ENCODE peak calls at places on chromosomes 12 and 14, in five cellular contexts. M is HCT116; Y is CD8-positive, alpha-beta T cell; P is AG10803; F is left lung. Z is an unnamed sample.

GRCh38 chr12:533718-534117 is 74.0 kb downstream of the B4GALNT3 start:
- DNase-seq in P (no peak), M (no peak), F (no peak), Y (no peak), Z (no peak)

GRCh38 chr12:47832263-47832933 is 12.7 kb upstream of the HDAC7 start:
- DNase-seq in M (no peak), Y (no peak), F (no peak), P (no peak), Z (peak; percentile 70)

GRCh38 chr14:100713720-100714119 is 13.0 kb upstream of the DLK1 start:
- DNase-seq in F (no peak), M (no peak), Y (no peak), P (no peak), Z (no peak)

GRCh38 chr14:92540472-92541048 is 27.0 kb downstream of the RIN3 start:
- DNase-seq in P (peak; percentile 100), Y (no peak), F (peak; percentile 82), M (peak; percentile 59), Z (no peak)

GRCh38 chr12:21528953-21529352 is 2.9 kb downstream of the SPX start:
- DNase-seq in Y (no peak), F (no peak), M (no peak), P (no peak), Z (no peak)

GRCh38 chr12:12725086-12725955 is 8.2 kb downstream of the CDKN1B start:
- DNase-seq in F (peak; percentile 95), Y (peak; percentile 84), P (peak; percentile 100), M (peak; percentile 98), Z (peak; percentile 94)

GRCh38 chr14:89947344-89947743 is 7.2 kb downstream of the EFCAB11 start:
- DNase-seq in Y (no peak), P (no peak), M (no peak), F (no peak), Z (no peak)

GRCh38 chr12:67433393-67434175 is 164.4 kb downstream of the CAND1 start:
- DNase-seq in P (peak; percentile 37), M (no peak), F (no peak), Y (no peak), Z (no peak)

GRCh38 chr12:101719566-101719965 is 19.7 kb downstream of the SYCP3 start:
- DNase-seq in P (no peak), F (no peak), M (no peak), Y (no peak), Z (no peak)

GRCh38 chr14:44960646-44961045 is 1.1 kb downstream of the KLHL28 start:
- DNase-seq in Y (no peak), F (no peak), M (no peak), P (no peak), Z (no peak)

GRCh38 chr12:120640840-120641833 is 711 bp downstream of the CABP1 start:
- DNase-seq in P (peak; percentile 43), Y (peak; percentile 26), M (no peak), F (peak; percentile 88), Z (peak; percentile 49)

GRCh38 chr14:68440776-68441175 is 352.1 kb downstream of the ZFP36L1 start:
- DNase-seq in P (peak; percentile 50), F (no peak), M (no peak), Y (no peak), Z (no peak)

GRCh38 chr12:120142231-120142877 is 25.8 kb upstream of the RAB35 start:
- DNase-seq in M (no peak), F (no peak), P (no peak), Y (no peak), Z (no peak)

GRCh38 chr14:88974991-88975835 is 150.8 kb downstream of the TTC8 start:
- DNase-seq in M (no peak), P (no peak), F (no peak), Y (no peak), Z (no peak)

GRCh38 chr12:92539966-92540791 is 162.6 kb upstream of the PLEKHG7 start:
- DNase-seq in F (no peak), Y (no peak), P (no peak), M (no peak), Z (no peak)

GRCh38 chr14:95519699-95520098 is 3.2 kb upstream of the SYNE3 start:
- DNase-seq in Y (peak; percentile 63), F (peak; percentile 82), P (peak; percentile 92), M (peak; percentile 56), Z (peak; percentile 55)

GRCh38 chr12:58916891-58917570 is 3.3 kb downstream of the LRIG3 start:
- DNase-seq in M (no peak), P (peak; percentile 80), Y (no peak), F (no peak), Z (no peak)
- H3K4me3 ChIP-seq in M (no peak overlapping the region), P (peak overlapping the region; percentile 90), Y (no peak overlapping the region), F (peak overlapping the region; percentile 61), Z (peak overlapping the region; percentile 6)

GRCh38 chr12:14959916-14960315 is 1.5 kb downstream of the ARHGDIB start:
- DNase-seq in F (no peak), Y (no peak), P (no peak), M (no peak), Z (no peak)
- H3K4me3 ChIP-seq in F (peak overlapping the region; percentile 53), Y (peak overlapping the region; percentile 71), P (no peak overlapping the region), M (no peak overlapping the region), Z (peak overlapping the region; percentile 88)

GRCh38 chr12:43805149-43805856 is 814 bp downstream of the TWF1 start:
- DNase-seq in P (no peak), M (no peak), F (no peak), Y (no peak), Z (no peak)

GRCh38 chr12:43812042-43812441 is 5.9 kb upstream of the TWF1 start:
- DNase-seq in F (no peak), M (no peak), P (no peak), Y (no peak), Z (no peak)

GRCh38 chr12:43805857-43806736 is at the start of gene TWF1:
- DNase-seq in M (peak; percentile 27), P (peak; percentile 77), Y (peak; percentile 79), F (peak; percentile 98), Z (peak; percentile 92)

GRCh38 chr12:43806737-43807072 is 588 bp upstream of the TWF1 start:
- DNase-seq in M (no peak), F (no peak), P (no peak), Y (no peak), Z (no peak)

DNA sequence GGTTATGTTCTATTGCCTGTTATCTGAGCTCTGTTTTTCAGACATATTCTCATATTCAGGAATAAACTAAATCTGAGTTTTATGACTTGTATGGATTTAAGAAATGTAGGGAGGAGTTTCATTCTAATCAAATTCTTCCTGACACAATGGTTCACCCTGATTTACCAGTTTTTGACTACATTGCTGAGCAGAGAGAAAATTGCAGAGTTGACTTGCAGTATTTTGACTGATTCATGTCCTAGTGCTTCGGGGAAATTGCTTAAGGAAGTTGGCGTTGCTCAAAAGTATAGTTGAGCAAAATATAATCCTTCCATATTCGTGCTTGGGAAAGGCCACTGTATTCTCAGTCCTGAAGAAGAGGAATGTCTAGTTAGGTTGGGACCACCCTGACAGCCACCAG is 1.2 kb upstream of the TWF1 start:
- DNase-seq in P (no peak), M (no peak), Y (no peak), F (no peak), Z (no peak)
- H3K4me3 ChIP-seq in P (no peak overlapping the region), M (no peak overlapping the region), Y (no peak overlapping the region), F (no peak overlapping the region), Z (no peak overlapping the region)

GRCh38 chr12:113186666-113187325 is 1.3 kb downstream of the RITA1 start:
- DNase-seq in Y (no peak), P (no peak), M (no peak), F (no peak), Z (no peak)
- H3K4me3 ChIP-seq in Y (peak overlapping the region; percentile 95), P (peak overlapping the region; percentile 86), M (peak overlapping the region; percentile 89), F (peak overlapping the region; percentile 100), Z (peak overlapping the region; percentile 92)

GRCh38 chr12:54666008-54666407 is 17.8 kb upstream of the DCD start:
- DNase-seq in P (no peak), F (no peak), Y (no peak), M (no peak), Z (no peak)

GRCh38 chr12:54662028-54662427 is 13.9 kb upstream of the DCD start:
- DNase-seq in Y (no peak), M (no peak), F (no peak), P (no peak), Z (no peak)

GRCh38 chr12:54663603-54664002 is 15.4 kb upstream of the DCD start:
- DNase-seq in Y (no peak), F (no peak), M (no peak), P (no peak), Z (no peak)

DNA sequence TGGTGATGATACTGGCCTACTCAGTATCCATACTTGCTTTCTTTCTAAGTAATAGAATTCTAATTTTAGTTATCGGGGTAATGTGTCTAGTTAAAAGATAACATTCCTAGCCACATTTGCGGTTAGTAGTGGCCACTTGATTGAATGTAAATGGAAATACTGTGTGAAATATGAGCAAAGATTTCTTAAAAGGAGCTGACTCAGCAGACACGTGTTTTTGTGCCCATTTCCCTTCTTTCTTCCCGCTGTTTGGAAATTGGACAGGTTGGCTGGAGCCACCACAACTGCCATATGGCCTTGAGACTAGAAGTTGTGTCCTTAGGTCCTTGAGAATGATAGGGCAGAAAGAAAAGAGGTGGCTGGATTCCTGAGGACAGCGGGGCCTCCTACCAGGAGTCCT is 19.8 kb upstream of the DCD start:
- DNase-seq in Y (no peak), F (no peak), P (no peak), M (no peak), Z (no peak)
- H3K4me3 ChIP-seq in Y (no peak overlapping the region), F (no peak overlapping the region), P (no peak overlapping the region), M (no peak overlapping the region), Z (no peak overlapping the region)

GRCh38 chr14:60093606-60094005 is 1.9 kb downstream of the PCNX4 start:
- DNase-seq in M (no peak), Y (no peak), F (no peak), P (no peak), Z (no peak)
- H3K4me3 ChIP-seq in M (peak overlapping the region; percentile 67), Y (no peak overlapping the region), F (peak overlapping the region; percentile 66), P (peak overlapping the region; percentile 91), Z (peak overlapping the region; percentile 78)

GRCh38 chr12:124788936-124789555 is 74.6 kb downstream of the SCARB1 start:
- DNase-seq in Y (no peak), P (no peak), M (no peak), F (no peak), Z (no peak)

GRCh38 chr12:124784871-124785572 is 78.6 kb downstream of the SCARB1 start:
- DNase-seq in F (peak; percentile 68), P (no peak), Y (no peak), M (no peak), Z (no peak)

GRCh38 chr12:124782132-124782531 is 81.5 kb downstream of the SCARB1 start:
- DNase-seq in Y (no peak), P (no peak), M (no peak), F (no peak), Z (no peak)

GRCh38 chr12:124783087-124783486 is 80.6 kb downstream of the SCARB1 start:
- DNase-seq in P (no peak), Y (no peak), F (no peak), M (no peak), Z (no peak)

GRCh38 chr12:124786065-124786964 is 77.3 kb downstream of the SCARB1 start:
- DNase-seq in M (no peak), P (peak; percentile 89), F (no peak), Y (no peak), Z (no peak)
- H3K4me3 ChIP-seq in M (no peak overlapping the region), P (peak overlapping the region; percentile 58), F (peak overlapping the region; percentile 19), Y (no peak overlapping the region), Z (no peak overlapping the region)

DNA sequence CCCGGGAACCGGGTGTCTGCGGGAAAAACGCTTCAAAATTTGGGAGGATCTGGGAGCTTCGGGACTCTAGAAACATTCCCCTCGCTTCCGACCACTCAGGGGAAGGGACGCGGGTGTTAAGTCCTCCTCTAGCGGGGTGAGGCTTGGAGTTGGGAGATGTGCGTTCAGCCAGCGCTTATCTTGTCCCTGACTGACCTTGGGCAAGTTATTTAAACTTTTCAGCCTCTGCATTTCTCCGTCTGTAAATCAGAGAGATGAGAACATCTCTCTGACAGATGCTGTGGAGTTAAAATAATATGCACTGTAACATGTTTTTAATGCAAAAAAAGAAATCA is 76.9 kb upstream of the ANO4 start:
- DNase-seq in Y (no peak), P (peak; percentile 20), M (no peak), F (no peak), Z (no peak)
- H3K4me3 ChIP-seq in Y (no peak overlapping the region), P (peak overlapping the region; percentile 59), M (peak overlapping the region; percentile 19), F (no peak overlapping the region), Z (no peak overlapping the region)